ENCODE peak calls at places on chromosome 9, in ten cellular contexts. W is A549; F is tibial nerve; D is stomach; L is spleen; P is fibroblast of lung; R is tibial artery; A is neural progenitor cell; S is lung; J is CD4-positive, alpha-beta T cell. M is an unnamed sample. For H3K9me3, the result is how much of the 10 kb centered on the place peaks cover.

GRCh38 chr9:86909388-86909787 is 37.9 kb downstream of the GAS1 start:
- DNase-seq in P (peak), A (no peak), D (no peak), J (no peak), L (no peak), R (no peak), S (no peak), F (no peak), W (no peak), M (no peak)

GRCh38 chr9:19510907-19511306 is 102.1 kb downstream of the ACER2 start:
- DNase-seq in F (no peak), S (no peak), P (no peak), R (no peak), J (no peak), A (no peak), W (no peak), L (no peak), D (no peak), M (no peak)

GRCh38 chr9:130846487-130847305 is 11.6 kb downstream of the ABL1 start:
- DNase-seq in R (peak), D (peak), S (no peak), F (no peak), L (peak), W (peak), P (peak), A (no peak), J (no peak), M (peak)

GRCh38 chr9:93132946-93133640 is 958 bp downstream of the NINJ1 start:
- DNase-seq in D (no peak), S (no peak), F (no peak), P (no peak), L (peak), R (peak), J (no peak), A (peak), W (peak), M (no peak)

GRCh38 chr9:126809068-126809467 is 4.2 kb downstream of the ZBTB43 start:
- DNase-seq in W (no peak), F (no peak), P (no peak), L (no peak), D (no peak), R (no peak), A (no peak), S (no peak), J (no peak), M (no peak)

GRCh38 chr9:114477642-114478041 is 27.6 kb downstream of the WHRN start:
- DNase-seq in D (no peak), P (no peak), A (no peak), W (no peak), R (no peak), J (no peak), F (no peak), L (no peak), S (no peak), M (no peak)

GRCh38 chr9:97109194-97109811 is 70.4 kb upstream of the CTSV start:
- DNase-seq in P (peak), A (peak), L (no peak), R (no peak), W (peak), J (no peak), D (peak), S (no peak), F (no peak), M (no peak)

GRCh38 chr9:37897665-37898064 is 6.3 kb downstream of the SLC25A51 start:
- DNase-seq in D (no peak), A (no peak), P (peak), F (no peak), J (no peak), W (no peak), R (no peak), L (no peak), S (no peak), M (no peak)

GRCh38 chr9:28093141-28093540 is 519.9 kb upstream of the C9orf72 start:
- DNase-seq in P (no peak), A (no peak), F (no peak), S (no peak), R (no peak), L (no peak), W (no peak), D (no peak), J (no peak), M (no peak)

GRCh38 chr9:4137234-4137633 is 162.6 kb downstream of the GLIS3 start:
- DNase-seq in W (peak), S (no peak), P (peak), A (no peak), R (no peak), J (no peak), L (no peak), D (no peak), F (no peak), M (no peak)

GRCh38 chr9:137042751-137043727 is 2.9 kb downstream of the NPDC1 start:
- DNase-seq in F (no peak), J (no peak), D (peak), P (no peak), L (no peak), A (no peak), R (no peak), S (no peak), W (no peak), M (no peak)

GRCh38 chr9:23821400-23822181 is 4.4 kb downstream of the ELAVL2 start:
- DNase-seq in S (no peak), J (no peak), F (no peak), A (peak), P (peak), W (no peak), D (peak), L (no peak), R (no peak), M (no peak)

GRCh38 chr9:125325821-125326220 is 64.2 kb downstream of the GAPVD1 start:
- DNase-seq in D (no peak), R (no peak), F (no peak), A (no peak), S (no peak), L (no peak), P (no peak), W (no peak), J (no peak), M (no peak)

GRCh38 chr9:105500108-105500766 is 52.4 kb downstream of the FSD1L start:
- DNase-seq in W (no peak), F (no peak), R (no peak), A (no peak), S (no peak), L (no peak), P (no peak), D (no peak), J (no peak), M (no peak)

GRCh38 chr9:75953218-75953617 is 62.7 kb downstream of the PCSK5 start:
- DNase-seq in S (no peak), P (no peak), R (no peak), F (no peak), A (no peak), W (no peak), D (no peak), J (no peak), L (no peak), M (no peak)

GRCh38 chr9:21995652-21996275 is 1.2 kb downstream of the CDKN2B-AS1 start:
- DNase-seq in S (peak), A (peak), L (peak), J (no peak), R (no peak), D (peak), W (no peak), P (peak), F (no peak), M (no peak)

GRCh38 chr9:89863837-89864236 is 259.0 kb downstream of the GADD45G start:
- DNase-seq in L (peak), W (no peak), S (no peak), R (peak), A (no peak), P (no peak), J (no peak), D (no peak), F (no peak), M (no peak)

GRCh38 chr9:20356392-20357206 is 265.7 kb downstream of the MLLT3 start:
- DNase-seq in R (peak), W (peak), D (peak), S (peak), J (peak), A (peak), P (peak), F (peak), L (no peak), M (no peak)

GRCh38 chr9:133194597-133194996 is 14.5 kb downstream of the OBP2B start:
- DNase-seq in F (no peak), D (no peak), J (no peak), R (no peak), L (no peak), P (no peak), S (no peak), W (no peak), A (no peak), M (no peak)

GRCh38 chr9:114367823-114368609 is 19.8 kb downstream of the AKNA start:
- DNase-seq in F (no peak), J (no peak), W (no peak), R (no peak), P (no peak), L (peak), A (no peak), D (no peak), S (no peak), M (no peak)

GRCh38 chr9:69582018-69582417 is 90.2 kb downstream of the APBA1 start:
- DNase-seq in R (no peak), J (no peak), A (no peak), W (no peak), P (no peak), S (no peak), F (no peak), L (no peak), D (no peak), M (no peak)

GRCh38 chr9:134909511-134910105 is 8.1 kb downstream of the FCN1 start:
- DNase-seq in L (no peak), W (no peak), A (no peak), F (no peak), D (peak), S (no peak), R (peak), J (no peak), P (no peak), M (no peak)

GRCh38 chr9:125996671-125997509 is 249.7 kb downstream of the PBX3 start:
- DNase-seq in R (no peak), A (no peak), D (no peak), J (no peak), F (no peak), S (no peak), P (no peak), W (no peak), L (no peak), M (no peak)

GRCh38 chr9:15837079-15837679 is 284.3 kb downstream of the CCDC171 start:
- DNase-seq in F (no peak), A (peak), J (no peak), P (peak), S (no peak), R (no peak), D (no peak), L (no peak), W (peak), M (no peak)

GRCh38 chr9:89436963-89437625 is 60.8 kb downstream of the SEMA4D start:
- DNase-seq in A (no peak), S (peak), P (no peak), R (no peak), L (peak), J (peak), D (peak), W (no peak), F (no peak), M (no peak)

GRCh38 chr9:36551868-36552267 is 20.8 kb upstream of the MELK start:
- DNase-seq in A (no peak), D (no peak), J (no peak), S (no peak), L (no peak), F (no peak), R (no peak), W (no peak), P (no peak), M (no peak)

GRCh38 chr9:93207326-93207814 is 23.4 kb downstream of the WNK2 start:
- DNase-seq in S (no peak), L (peak), R (peak), A (no peak), J (no peak), D (no peak), F (peak), W (no peak), P (peak), M (no peak)

GRCh38 chr9:14661421-14662059 is 31.7 kb downstream of the ZDHHC21 start:
- DNase-seq in R (no peak), A (peak), L (no peak), J (no peak), D (no peak), W (no peak), P (peak), S (no peak), F (no peak), M (no peak)

GRCh38 chr9:93299418-93300174 is 115.7 kb downstream of the WNK2 start:
- DNase-seq in J (no peak), S (no peak), A (no peak), L (peak), R (no peak), P (no peak), F (no peak), W (no peak), D (no peak), M (peak)

GRCh38 chr9:15244001-15244441 is 63.0 kb downstream of the TTC39B start:
- DNase-seq in W (no peak), P (peak), F (no peak), L (no peak), J (no peak), A (no peak), R (no peak), S (no peak), D (no peak), M (no peak)

GRCh38 chr9:15142903-15143534 is 164.0 kb downstream of the TTC39B start:
- DNase-seq in J (no peak), W (peak), P (peak), L (no peak), D (no peak), A (peak), R (no peak), F (no peak), S (no peak), M (no peak)

GRCh38 chr9:86300701-86301100 is 18.4 kb upstream of the ISCA1 start:
- DNase-seq in R (no peak), D (no peak), J (no peak), F (no peak), L (no peak), S (no peak), A (no peak), P (no peak), W (no peak), M (no peak)

GRCh38 chr9:65437724-65438123 is 152.7 kb upstream of the FOXD4L5 start:
- DNase-seq in S (no peak), A (no peak), D (no peak), P (no peak), W (no peak), R (no peak), F (no peak), L (no peak), J (no peak), M (no peak)

GRCh38 chr9:65430221-65430620 is 145.2 kb upstream of the FOXD4L5 start:
- DNase-seq in J (no peak), A (no peak), P (no peak), L (no peak), D (no peak), S (no peak), F (no peak), R (no peak), W (no peak), M (no peak)

GRCh38 chr9:65432722-65433323 is 147.8 kb upstream of the FOXD4L5 start:
- DNase-seq in W (no peak), J (no peak), D (no peak), P (no peak), F (no peak), L (no peak), S (no peak), A (no peak), R (no peak), M (no peak)

GRCh38 chr9:65435464-65435863 is 150.5 kb upstream of the FOXD4L5 start:
- DNase-seq in J (no peak), P (no peak), F (no peak), R (no peak), D (no peak), W (no peak), S (no peak), A (no peak), L (no peak), M (no peak)

GRCh38 chr9:65432051-65432450 is 147.0 kb upstream of the FOXD4L5 start:
- DNase-seq in W (no peak), J (no peak), R (no peak), P (no peak), L (no peak), D (no peak), F (no peak), A (no peak), S (no peak), M (no peak)
- H3K9me3 ChIP-seq in W (under half), J (under half), R (under half), P (under half), L (half or more), D (half or more), F (under half), A (under half), S (under half), M (under half)

GRCh38 chr9:115616666-115617239 is 498.8 kb upstream of the TNC start:
- DNase-seq in D (no peak), F (no peak), P (no peak), R (no peak), L (no peak), S (no peak), J (no peak), W (no peak), A (no peak), M (no peak)
- H3K27ac ChIP-seq in D (no peak), F (no peak), P (peak), R (no peak), L (no peak), S (no peak), J (no peak), W (peak), A (no peak), M (no peak)

DNA sequence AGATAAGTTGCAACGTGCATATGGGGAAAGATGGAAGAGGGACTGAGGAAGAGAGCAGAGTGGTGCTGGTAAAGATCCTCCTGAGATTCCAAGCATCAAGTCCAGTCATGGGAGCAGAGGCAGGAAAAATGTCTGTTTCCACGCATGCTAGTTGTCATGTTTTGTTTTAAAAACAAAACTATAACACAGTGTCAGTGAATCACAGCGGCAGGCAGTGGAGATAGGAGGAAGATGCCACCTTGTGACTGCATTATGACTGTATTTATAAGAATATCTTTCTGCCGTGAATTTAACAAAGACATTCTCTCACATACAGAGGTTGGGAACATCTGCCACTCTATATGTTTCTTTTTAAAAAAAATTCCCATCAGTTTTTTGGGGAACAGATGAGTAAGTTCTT is 3.7 kb upstream of the SVEP1 start:
- DNase-seq in D (no peak), L (no peak), A (no peak), S (no peak), J (no peak), W (no peak), P (no peak), R (no peak), F (no peak), M (no peak)
- TF ChIP-seq CTCF in D (no peak), L (no peak), A (no peak), S (no peak), J (no peak), W (peak), P (no peak), R (no peak), F (peak), M (no peak)

DNA sequence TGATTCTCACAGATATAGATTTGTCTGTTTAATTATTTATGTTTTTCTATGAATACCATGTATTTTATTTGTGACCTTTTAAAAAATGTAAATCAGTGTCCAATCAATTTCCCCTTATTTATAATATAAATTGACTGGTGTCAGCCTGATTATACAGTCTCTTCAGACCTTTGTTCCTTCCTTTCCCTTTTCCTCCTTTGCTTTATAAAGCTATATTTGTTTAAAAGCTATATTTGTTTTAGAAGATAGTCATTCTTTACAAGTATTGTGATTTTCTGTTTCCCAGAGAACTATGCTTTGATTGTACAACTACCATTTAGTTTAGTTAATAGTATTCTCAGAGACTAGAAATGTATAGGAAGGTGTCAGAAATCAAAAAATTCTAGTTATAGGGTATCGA is 90.6 kb downstream of the CNTLN start:
- DNase-seq in L (no peak), A (no peak), J (no peak), R (no peak), F (no peak), W (no peak), S (no peak), P (no peak), D (no peak), M (no peak)
- H3K9me3 ChIP-seq in L (under half), A (under half), J (under half), R (under half), F (under half), W (under half), S (under half), P (under half), D (under half), M (under half)

GRCh38 chr9:112495614-112496013 is 9.0 kb downstream of the KIAA1958 start:
- DNase-seq in R (no peak), D (no peak), S (no peak), L (no peak), W (no peak), J (no peak), P (no peak), A (no peak), F (no peak), M (no peak)
- H3K27ac ChIP-seq in R (peak), D (no peak), S (peak), L (no peak), W (no peak), J (no peak), P (no peak), A (no peak), F (no peak), M (no peak)

GRCh38 chr9:10045598-10045997 is 567.2 kb downstream of the PTPRD start:
- DNase-seq in S (no peak), D (no peak), J (no peak), P (peak), L (no peak), A (no peak), R (no peak), W (no peak), F (no peak), M (no peak)
- TF ChIP-seq CTCF in S (no peak), D (no peak), J (no peak), P (no peak), L (no peak), A (peak), R (no peak), W (peak), F (no peak), M (no peak)

DNA sequence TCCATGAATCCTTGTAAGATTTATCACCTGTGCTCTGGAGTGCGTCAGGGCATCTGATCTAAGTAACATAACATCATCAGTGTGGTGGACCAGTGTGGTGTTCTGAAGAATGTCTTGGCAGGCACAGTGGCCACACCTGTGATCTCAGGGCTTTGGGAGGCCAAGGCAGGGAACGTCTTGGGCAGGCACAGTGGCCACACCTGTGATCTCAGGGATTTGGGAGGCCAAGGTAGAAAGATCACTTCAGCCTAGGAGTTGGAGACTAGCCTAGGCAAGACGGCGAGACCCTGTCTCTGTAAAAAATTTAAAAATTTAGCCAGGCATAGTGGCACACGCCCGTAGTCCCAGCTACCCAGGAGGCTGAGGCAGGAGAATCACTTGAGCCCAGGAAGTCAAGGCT is 185.5 kb downstream of the CACNA1B start:
- DNase-seq in S (no peak), L (peak), D (no peak), P (no peak), W (no peak), A (no peak), R (no peak), F (no peak), J (no peak), M (peak)
- H3K9me3 ChIP-seq in S (under half), L (under half), D (under half), P (under half), W (under half), A (under half), R (under half), F (under half), J (under half), M (under half)

GRCh38 chr9:121499427-121500164 is at the start of gene GGTA1:
- DNase-seq in F (peak), D (peak), A (peak), P (peak), L (peak), R (peak), J (no peak), S (peak), W (peak), M (peak)
- H3K27ac ChIP-seq in F (peak), D (peak), A (no peak), P (no peak), L (peak), R (peak), J (no peak), S (peak), W (peak), M (peak)

DNA sequence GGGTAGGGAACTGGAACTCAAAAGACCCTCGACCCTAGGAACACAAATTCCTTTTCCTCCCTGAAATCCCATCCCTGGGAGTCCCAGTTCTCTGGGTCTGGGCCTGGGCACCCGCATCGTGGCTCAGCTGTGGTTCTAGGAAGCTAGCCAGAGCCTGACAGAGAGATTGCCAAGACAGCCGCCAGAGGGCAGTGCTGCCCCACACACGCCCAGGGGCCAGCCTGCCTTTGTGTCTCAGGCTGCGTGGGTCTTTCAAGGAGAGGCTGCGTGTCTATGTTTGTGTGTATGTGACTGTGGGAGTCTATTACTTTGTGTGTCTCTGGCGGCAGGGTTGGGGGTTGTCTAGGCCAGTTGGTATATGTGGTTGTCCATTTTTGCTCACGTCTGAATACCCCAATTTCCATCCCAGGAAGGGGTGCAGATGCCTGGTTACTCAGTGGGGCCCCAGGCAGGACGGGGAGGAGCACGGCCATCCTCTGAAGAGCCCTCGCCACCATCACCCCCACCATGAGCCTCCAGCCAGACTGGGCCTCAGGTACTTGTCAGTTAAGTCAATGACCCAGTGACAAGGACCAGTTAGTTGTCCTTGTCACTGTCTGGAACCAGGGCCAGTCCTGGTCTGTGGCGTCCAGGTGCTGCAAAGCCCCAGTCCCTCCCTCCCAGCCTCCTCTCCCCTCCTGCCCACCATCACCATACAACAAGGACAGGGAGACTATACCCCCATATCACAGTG is 32.2 kb upstream of the TTLL11 start:
- DNase-seq in R (peak), W (peak), P (peak), D (peak), L (peak), A (peak), S (peak), J (peak), F (peak), M (no peak)
- TF ChIP-seq CTCF in R (peak), W (peak), P (peak), D (no peak), L (peak), A (peak), S (peak), J (peak), F (peak), M (peak)